ENCODE peak calls at places on chromosomes 6 and 20, in nine cellular contexts. D is mesenchymal stem cell; N is Right ventricle myocardium superior; W is AG04450; H is stimulated activated CD4-positive, alpha-beta T cell treated with anti-CD3 and anti-CD28 coated beads, Interleukin-12 subunit alpha, Interleukin-12 subunit beta, amount 100 ng/mL, for 48 hours; L is AG08396; U is occipital lobe; O is G401; C is lower lobe of right lung. G is an unnamed sample.
A peak's percentile ranks its signal among the peaks of the same experiment; 100 is the strongest.

GRCh38 chr6:163738725-163739124 is 324.2 kb downstream of the QKI start:
- DNase-seq in C (no peak), U (no peak), H (no peak), D (peak; percentile 59), O (no peak), L (no peak), N (no peak), W (no peak), G (no peak)

GRCh38 chr6:130150906-130151305 is 71.8 kb downstream of the SAMD3 start:
- DNase-seq in L (no peak), N (no peak), U (no peak), H (no peak), C (no peak), W (no peak), O (no peak), D (no peak), G (no peak)

GRCh38 chr6:1686117-1687098 is 76.7 kb downstream of the FOXC1 start:
- DNase-seq in W (peak; percentile 77), O (no peak), H (no peak), U (no peak), L (peak; percentile 71), N (no peak), C (peak; percentile 62), D (peak; percentile 26), G (no peak)

GRCh38 chr6:152124432-152125074 is 317.1 kb downstream of the ESR1 start:
- DNase-seq in C (no peak), D (peak; percentile 66), U (no peak), L (peak; percentile 62), N (no peak), H (no peak), O (peak; percentile 47), W (peak; percentile 45), G (no peak)

GRCh38 chr20:2946988-2947961 is 74.0 kb downstream of the PTPRA start:
- DNase-seq in H (no peak), O (peak; percentile 43), N (no peak), U (peak; percentile 45), W (peak; percentile 15), D (peak; percentile 88), L (peak; percentile 10), C (no peak), G (no peak)

GRCh38 chr6:75936682-75937081 is 135.8 kb downstream of the IMPG1 start:
- DNase-seq in U (no peak), C (no peak), N (no peak), L (no peak), W (no peak), H (no peak), D (no peak), O (no peak), G (no peak)

GRCh38 chr6:36130672-36131516 is 581 bp downstream of the MAPK13 start:
- DNase-seq in D (no peak), O (no peak), H (peak; percentile 42), L (peak; percentile 47), N (peak; percentile 53), W (no peak), U (no peak), C (peak; percentile 80), G (peak; percentile 59)

GRCh38 chr6:33918175-33918695 is 114.4 kb upstream of the MLN start:
- DNase-seq in D (no peak), C (no peak), N (no peak), H (no peak), L (no peak), O (no peak), U (no peak), W (no peak), G (no peak)

GRCh38 chr6:31094389-31094881 is 17.9 kb downstream of the C6orf15 start:
- DNase-seq in L (no peak), O (peak; percentile 96), W (no peak), N (no peak), H (no peak), C (no peak), D (no peak), U (no peak), G (no peak)

GRCh38 chr6:47698342-47698787 is at the start of gene ADGRF4:
- DNase-seq in L (no peak), W (no peak), O (no peak), C (no peak), D (peak; percentile 88), H (no peak), N (no peak), U (no peak), G (no peak)

GRCh38 chr6:165227644-165228329 is 81.6 kb downstream of the C6orf118 start:
- DNase-seq in C (no peak), D (no peak), L (no peak), U (no peak), O (no peak), H (no peak), W (no peak), N (no peak), G (no peak)

GRCh38 chr6:42226251-42227143 is 8.8 kb upstream of the MRPS10 start:
- DNase-seq in D (peak; percentile 89), U (no peak), C (no peak), H (no peak), W (peak; percentile 38), O (no peak), N (no peak), L (peak; percentile 60), G (no peak)

GRCh38 chr6:166572370-166573261 is 13.9 kb downstream of the RAMACL start:
- DNase-seq in O (no peak), L (peak; percentile 82), W (peak; percentile 86), H (no peak), D (peak; percentile 99), N (no peak), C (peak; percentile 63), U (no peak), G (no peak)

GRCh38 chr6:105781248-105781647 is 304.9 kb upstream of the PRDM1 start:
- DNase-seq in D (no peak), L (no peak), N (no peak), H (peak; percentile 27), U (no peak), O (no peak), C (no peak), W (no peak), G (no peak)

GRCh38 chr20:2619961-2620595 is 32.4 kb upstream of the NOP56 start:
- DNase-seq in H (no peak), C (no peak), L (no peak), U (no peak), W (no peak), O (no peak), N (no peak), D (peak; percentile 20), G (no peak)